ENCODE peak calls at places on chromosome 18, in five cellular contexts. B is IMR-90, L is stomach, W is right lobe of liver, E is ovary. J is an unnamed sample. For H3K4me1 and H3K36me3, the result is how much of the 10 kb centered on the place peaks cover.

GRCh38 chr18:58392336-58393000 is 236.4 kb downstream of the ALPK2 start:
- DNase-seq in B (peak), L (no peak), W (no peak), E (peak), J (no peak)

GRCh38 chr18:22417496-22418188 is at the start of gene CTAGE1:
- DNase-seq in B (peak), L (no peak), W (no peak), E (no peak), J (peak)

GRCh38 chr18:45935591-45936335 is 31.4 kb downstream of the EPG5 start:
- DNase-seq in B (peak), L (no peak), W (no peak), E (no peak), J (no peak)

GRCh38 chr18:34342960-34343359 is 118.2 kb upstream of the NOL4 start:
- DNase-seq in B (peak), L (no peak), W (no peak), E (no peak), J (no peak)

GRCh38 chr18:43115076-43116035 is at the start of gene RIT2:
- DNase-seq in B (no peak), L (no peak), W (no peak), E (no peak), J (no peak)

GRCh38 chr18:62979172-62979571 is 263.8 kb downstream of the PHLPP1 start:
- DNase-seq in B (peak), L (peak), W (peak), E (peak), J (no peak)

GRCh38 chr18:50748243-50749229 is 71.3 kb downstream of the MRO start:
- DNase-seq in B (no peak), L (no peak), W (peak), E (no peak), J (no peak)

GRCh38 chr18:42086288-42086687 is 131.3 kb downstream of the PIK3C3 start:
- DNase-seq in B (peak), L (no peak), W (no peak), E (no peak), J (no peak)

GRCh38 chr18:44823782-44824181 is 143.1 kb downstream of the SETBP1 start:
- DNase-seq in B (peak), L (no peak), W (no peak), E (peak), J (no peak)

GRCh38 chr18:43122955-43123354 is 7.5 kb upstream of the RIT2 start:
- DNase-seq in B (no peak), L (no peak), W (no peak), E (no peak), J (no peak)

GRCh38 chr18:68623342-68623741 is 91.6 kb downstream of the TMX3 start:
- DNase-seq in B (peak), L (peak), W (no peak), E (no peak), J (peak)

GRCh38 chr18:44725300-44726096 is 44.8 kb downstream of the SETBP1 start:
- DNase-seq in B (peak), L (no peak), W (no peak), E (peak), J (no peak)

GRCh38 chr18:13303761-13304364 is 85.3 kb downstream of the LDLRAD4 start:
- DNase-seq in B (no peak), L (no peak), W (peak), E (no peak), J (no peak)

GRCh38 chr18:13452448-13452811 is 233.9 kb downstream of the LDLRAD4 start:
- DNase-seq in B (peak), L (peak), W (no peak), E (no peak), J (no peak)

GRCh38 chr18:57898506-57899124 is 95.5 kb upstream of the ATP8B1 start:
- DNase-seq in B (peak), L (no peak), W (no peak), E (no peak), J (no peak)

GRCh38 chr18:50076245-50076644 is 118.7 kb downstream of the MYO5B start:
- DNase-seq in B (no peak), L (no peak), W (no peak), E (no peak), J (no peak)

GRCh38 chr18:61922435-61922834 is 29.6 kb upstream of the RNF152 start:
- DNase-seq in B (peak), L (no peak), W (no peak), E (no peak), J (no peak)

GRCh38 chr18:35463050-35463449 is 34.7 kb downstream of the INO80C start:
- DNase-seq in B (no peak), L (no peak), W (no peak), E (peak), J (no peak)
- TF ChIP-seq POLR2A in B (no peak), L (no peak), W (no peak), E (no peak), J (no peak)

DNA sequence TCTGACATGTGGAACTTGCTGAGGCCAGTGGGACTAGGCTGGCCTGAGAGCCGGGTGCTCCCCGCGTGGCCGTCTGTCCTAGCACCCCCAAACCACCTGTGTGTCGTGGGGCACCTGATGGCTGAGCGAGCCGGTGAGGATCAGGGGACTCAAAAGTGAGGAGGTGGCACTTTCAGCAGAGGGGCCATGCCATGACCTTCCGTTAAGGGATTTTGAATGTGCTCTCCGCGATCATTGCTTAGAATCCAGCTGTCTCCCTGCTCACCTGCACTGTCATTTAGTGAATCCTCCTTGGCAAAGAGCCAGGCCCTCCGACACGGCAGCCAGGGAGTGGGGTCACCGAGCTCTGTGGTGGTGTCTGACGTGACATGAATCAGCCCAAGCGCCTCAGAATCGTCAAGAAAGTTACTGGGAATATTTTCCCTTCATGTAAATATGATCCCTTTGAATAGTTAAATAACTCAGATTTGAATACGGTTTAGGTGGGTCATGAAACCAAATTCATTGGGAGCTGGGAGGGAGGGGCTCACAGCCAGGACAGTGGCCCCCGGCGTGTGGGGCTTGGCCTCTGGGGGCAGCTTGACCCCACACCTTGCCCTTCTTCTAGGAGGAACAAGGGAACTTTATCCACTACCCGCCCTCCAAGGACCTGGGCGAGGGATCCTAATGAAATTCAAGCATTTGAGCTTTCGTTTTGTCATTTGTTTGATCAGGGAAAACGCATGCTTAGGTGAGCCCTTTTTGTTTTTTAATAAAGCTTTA is 9.5 kb downstream of the NFATC1 start:
- DNase-seq in B (no peak), L (no peak), W (no peak), E (no peak), J (no peak)
- H3K4me1 ChIP-seq in B (under half), L (under half), W (under half), E (under half), J (under half)

GRCh38 chr18:55237665-55238064 is 278.4 kb upstream of the CCDC68 start:
- DNase-seq in B (no peak), L (no peak), W (no peak), E (no peak), J (no peak)

GRCh38 chr18:55243255-55243654 is 284.0 kb upstream of the CCDC68 start:
- DNase-seq in B (no peak), L (no peak), W (no peak), E (no peak), J (no peak)

GRCh38 chr18:55241016-55241415 is 281.8 kb upstream of the CCDC68 start:
- DNase-seq in B (no peak), L (no peak), W (no peak), E (no peak), J (no peak)

GRCh38 chr18:55236150-55236931 is 277.1 kb upstream of the CCDC68 start:
- DNase-seq in B (peak), L (no peak), W (no peak), E (no peak), J (no peak)

DNA sequence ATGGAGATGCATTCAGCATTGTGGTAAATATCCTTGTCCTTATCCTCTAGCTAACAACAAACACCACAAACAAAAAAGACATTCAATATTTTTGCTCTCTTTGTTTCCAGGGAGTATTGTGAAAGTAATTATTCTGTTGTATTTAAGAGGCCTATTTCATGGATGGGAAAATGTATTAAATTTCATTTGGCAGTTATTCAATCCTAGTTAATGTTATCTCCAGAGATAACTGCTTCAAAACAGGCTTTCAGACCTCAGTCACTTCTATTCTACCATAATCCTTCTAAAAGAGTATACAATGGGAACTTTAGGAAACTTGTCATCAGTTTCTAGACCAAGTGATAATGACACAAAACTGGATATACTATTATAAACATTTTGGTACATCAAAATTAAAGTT is 280.5 kb upstream of the CCDC68 start:
- DNase-seq in B (no peak), L (no peak), W (no peak), E (no peak), J (no peak)
- H3K36me3 ChIP-seq in B (under half), L (under half), W (under half), E (under half), J (under half)

GRCh38 chr18:600107-600506 is 3.3 kb downstream of the CLUL1 start:
- DNase-seq in B (no peak), L (no peak), W (no peak), E (no peak), J (no peak)

GRCh38 chr18:598053-598665 is 1.4 kb downstream of the CLUL1 start:
- DNase-seq in B (no peak), L (no peak), W (no peak), E (no peak), J (no peak)

GRCh38 chr18:595571-595970 is 1.2 kb upstream of the CLUL1 start:
- DNase-seq in B (no peak), L (no peak), W (no peak), E (no peak), J (no peak)

GRCh38 chr18:595068-595467 is 1.7 kb upstream of the CLUL1 start:
- DNase-seq in B (no peak), L (no peak), W (no peak), E (no peak), J (no peak)

GRCh38 chr18:596288-596881 is 403 bp upstream of the CLUL1 start:
- DNase-seq in B (no peak), L (no peak), W (peak), E (peak), J (peak)
- TF ChIP-seq POLR2A in B (no peak), L (no peak), W (no peak), E (no peak), J (no peak)

DNA sequence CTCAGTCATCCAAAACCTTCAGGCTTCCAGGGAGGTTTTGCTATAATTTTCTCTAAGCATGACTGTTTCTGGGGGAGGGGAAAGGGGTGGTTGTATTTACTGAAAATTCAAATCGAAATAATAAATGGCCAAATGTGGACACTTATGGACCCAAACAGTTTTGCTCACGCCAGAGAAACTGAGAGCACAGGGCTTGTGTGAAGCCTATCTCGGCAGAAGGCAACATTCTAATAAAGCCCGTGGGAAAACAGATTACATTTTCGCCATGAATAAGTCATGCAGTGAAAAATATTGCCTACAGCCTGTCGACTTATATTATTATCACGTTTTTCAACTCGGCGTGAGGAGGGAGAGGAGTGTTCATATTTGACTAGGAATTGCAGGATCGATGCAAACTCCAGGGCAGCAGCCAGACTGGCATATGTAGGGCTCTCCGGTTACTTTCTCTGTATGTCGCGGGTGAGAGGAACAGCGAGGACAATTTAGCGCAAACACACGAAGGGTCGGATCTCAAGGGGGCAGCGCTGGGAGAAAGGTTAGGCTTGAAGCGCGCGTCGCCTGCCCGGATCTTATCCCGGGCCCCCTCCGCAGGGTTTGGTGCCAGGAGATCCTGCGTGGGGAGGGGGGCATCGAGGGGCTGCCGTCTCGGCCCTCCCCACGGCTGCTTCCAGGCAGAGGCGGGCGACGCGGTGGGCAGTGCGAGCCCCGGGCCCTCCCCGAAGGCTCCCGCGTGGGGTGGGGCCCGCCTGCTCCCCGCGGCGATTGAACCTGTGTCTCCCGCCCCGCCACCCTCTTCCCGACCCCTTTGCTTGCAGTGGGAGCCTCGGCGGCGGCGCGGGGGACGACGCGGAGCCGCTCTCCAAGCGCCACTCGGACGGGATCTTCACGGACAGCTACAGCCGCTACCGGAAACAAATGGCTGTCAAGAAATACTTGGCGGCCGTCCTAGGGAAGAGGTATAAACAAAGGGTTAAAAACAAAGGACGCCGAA is 4.3 kb downstream of the ADCYAP1 start:
- DNase-seq in B (no peak), L (no peak), W (no peak), E (no peak), J (no peak)
- H3K4me1 ChIP-seq in B (under half), L (half or more), W (under half), E (under half), J (under half)

DNA sequence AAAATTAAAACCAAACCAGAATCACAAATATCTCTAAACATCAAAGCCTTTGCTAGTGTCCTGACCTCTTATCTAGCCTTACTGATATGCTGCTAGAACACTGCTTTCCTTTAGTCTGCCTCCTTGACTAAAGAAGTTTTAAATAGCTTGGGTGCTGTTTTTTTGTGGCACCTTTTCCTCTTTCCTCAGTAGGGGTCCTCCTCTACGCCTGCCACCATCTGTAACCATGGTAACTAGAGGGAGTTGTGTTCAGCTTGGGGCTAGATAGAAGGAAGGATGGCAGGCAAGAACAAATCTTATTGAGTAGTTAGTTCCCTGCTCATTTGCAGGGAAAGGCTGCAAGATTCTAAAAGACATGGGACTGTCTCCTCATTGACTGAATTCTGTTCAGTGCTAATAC is 86.0 kb downstream of the TAF4B start:
- DNase-seq in B (no peak), L (no peak), W (no peak), E (no peak), J (no peak)
- H3K36me3 ChIP-seq in B (under half), L (under half), W (under half), E (under half), J (under half)

GRCh38 chr18:63981719-63982118 is 11.8 kb downstream of the SERPINB8 start:
- DNase-seq in B (no peak), L (no peak), W (no peak), E (no peak), J (no peak)

GRCh38 chr18:63980896-63981454 is 11.1 kb downstream of the SERPINB8 start:
- DNase-seq in B (no peak), L (no peak), W (no peak), E (no peak), J (no peak)

GRCh38 chr18:63979409-63979908 is 9.6 kb downstream of the SERPINB8 start:
- DNase-seq in B (peak), L (peak), W (peak), E (peak), J (peak)

GRCh38 chr18:63982361-63982760 is 12.5 kb downstream of the SERPINB8 start:
- DNase-seq in B (no peak), L (no peak), W (no peak), E (no peak), J (no peak)

DNA sequence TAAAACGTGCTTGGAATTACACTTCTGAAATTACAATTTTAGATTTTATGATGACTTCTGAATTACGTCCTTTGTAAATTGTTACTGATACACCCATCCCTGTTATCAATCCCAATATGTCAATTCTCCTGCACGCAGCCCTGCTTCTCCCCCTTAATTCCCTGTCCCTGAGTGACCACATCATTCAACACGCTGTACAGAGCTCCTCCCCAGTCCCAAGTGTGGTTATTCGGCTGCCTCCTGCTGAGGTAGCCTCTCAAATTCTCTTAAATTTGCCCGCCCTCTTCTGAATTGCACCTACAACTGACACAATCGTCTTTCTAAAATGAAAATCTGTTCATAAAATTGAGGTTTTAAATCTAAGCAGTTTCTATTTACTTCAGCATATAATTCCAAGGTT is 10.1 kb downstream of the SERPINB8 start:
- DNase-seq in B (no peak), L (no peak), W (no peak), E (no peak), J (no peak)
- TF ChIP-seq POLR2A in B (no peak), L (no peak), W (no peak), E (no peak), J (no peak)

GRCh38 chr18:38174173-38174572 is 608.6 kb upstream of the CELF4 start:
- DNase-seq in B (no peak), L (no peak), W (no peak), E (no peak), J (no peak)

GRCh38 chr18:38167623-38168022 is 602.0 kb upstream of the CELF4 start:
- DNase-seq in B (no peak), L (no peak), W (no peak), E (no peak), J (no peak)

GRCh38 chr18:38174594-38174993 is 609.0 kb upstream of the CELF4 start:
- DNase-seq in B (no peak), L (no peak), W (no peak), E (no peak), J (no peak)

DNA sequence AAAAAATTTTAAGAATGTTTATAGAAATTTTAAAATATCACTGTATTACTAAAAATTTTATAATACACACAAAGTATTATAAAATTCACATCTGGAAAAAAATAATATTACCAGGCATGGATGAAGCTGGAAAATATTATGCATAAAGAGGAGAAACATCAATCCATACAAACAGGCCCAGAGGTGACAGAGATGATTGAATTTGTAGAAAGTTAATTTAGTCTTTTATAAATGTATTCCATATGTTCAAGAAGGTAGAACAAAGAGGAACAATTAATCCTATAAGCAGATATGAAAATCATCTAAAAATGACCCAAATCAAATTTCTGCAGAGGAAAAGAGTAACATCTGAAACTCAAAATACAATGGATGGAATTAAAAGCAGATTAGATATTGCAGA is 605.2 kb upstream of the CELF4 start:
- DNase-seq in B (no peak), L (no peak), W (no peak), E (no peak), J (no peak)
- H3K4me1 ChIP-seq in B (under half), L (under half), W (under half), E (under half), J (under half)

GRCh38 chr18:2923464-2923863 is 76.7 kb downstream of the EMILIN2 start:
- DNase-seq in B (peak), L (no peak), W (no peak), E (no peak), J (no peak)

GRCh38 chr18:2919600-2919999 is 72.8 kb downstream of the EMILIN2 start:
- DNase-seq in B (no peak), L (no peak), W (no peak), E (no peak), J (peak)

GRCh38 chr18:2920027-2920426 is 73.2 kb downstream of the EMILIN2 start:
- DNase-seq in B (no peak), L (no peak), W (peak), E (no peak), J (peak)

GRCh38 chr18:2920546-2921343 is 73.9 kb downstream of the EMILIN2 start:
- DNase-seq in B (no peak), L (no peak), W (peak), E (no peak), J (peak)

GRCh38 chr18:2921778-2922177 is 75.0 kb downstream of the EMILIN2 start:
- DNase-seq in B (no peak), L (no peak), W (peak), E (no peak), J (peak)
- H3K36me3 ChIP-seq in B (half or more), L (half or more), W (under half), E (under half), J (under half)